ENCODE peak calls at places on chromosomes 16 and 17, in four cellular contexts. F is stomach, P is A549, C is sigmoid colon. X is an unnamed sample.

GRCh38 chr16:51538707-51539604 is 387.9 kb upstream of the SALL1 start:
- DNase-seq in P (peak; percentile 88), F (no peak), C (no peak), X (no peak)

GRCh38 chr17:42796066-42796758 is 2.3 kb downstream of the COA3 start:
- DNase-seq in P (no peak), F (no peak), C (no peak), X (no peak)

GRCh38 chr16:50196736-50197135 is 43.6 kb downstream of the TENT4B start:
- DNase-seq in F (no peak), C (no peak), P (no peak), X (no peak)

GRCh38 chr16:62036101-62036806 is at the start of gene CDH8:
- DNase-seq in C (no peak), F (no peak), P (no peak), X (no peak)

GRCh38 chr16:29696881-29697331 is 17.9 kb downstream of the QPRT start:
- DNase-seq in C (no peak), F (no peak), P (no peak), X (no peak)

GRCh38 chr17:62059394-62059793 is 5.7 kb downstream of the MED13 start:
- DNase-seq in F (no peak), P (no peak), C (no peak), X (no peak)

GRCh38 chr17:21462259-21462658 is 86.1 kb downstream of the KCNJ12 start:
- DNase-seq in C (no peak), P (no peak), F (no peak), X (no peak)

GRCh38 chr16:2026461-2027023 is at the start of gene NHERF2:
- DNase-seq in C (no peak), F (peak; percentile 60), P (no peak), X (peak; percentile 35)

GRCh38 chr16:69311533-69312388 is 611 bp downstream of the VPS4A start:
- DNase-seq in F (peak; percentile 40), C (peak; percentile 72), P (peak; percentile 56), X (peak; percentile 67)

GRCh38 chr16:24858219-24859041 is 12.7 kb downstream of the SLC5A11 start:
- DNase-seq in C (peak; percentile 53), P (peak; percentile 62), F (peak; percentile 39), X (peak; percentile 53)

GRCh38 chr17:47663997-47664941 is 14.6 kb downstream of the KPNB1 start:
- DNase-seq in P (peak; percentile 76), C (peak; percentile 68), F (peak; percentile 65), X (peak; percentile 70)

GRCh38 chr16:10601444-10602401 is 21.3 kb upstream of the EMP2 start:
- DNase-seq in C (no peak), F (no peak), P (no peak), X (no peak)

GRCh38 chr16:84471316-84471715 is 33.1 kb downstream of the MEAK7 start:
- DNase-seq in F (peak; percentile 22), C (no peak), P (no peak), X (no peak)

GRCh38 chr16:15857779-15858560 is 1.1 kb upstream of the MYH11 start:
- DNase-seq in F (peak; percentile 27), P (peak; percentile 38), C (peak; percentile 94), X (no peak)

GRCh38 chr16:55434000-55434399 is 45.0 kb upstream of the MMP2 start:
- DNase-seq in C (no peak), F (no peak), P (no peak), X (no peak)

GRCh38 chr16:67538666-67539101 is 10.1 kb downstream of the RIPOR1 start:
- DNase-seq in F (peak; percentile 37), C (peak; percentile 66), P (no peak), X (no peak)

GRCh38 chr16:50502616-50503000 is 45.6 kb upstream of the NKD1 start:
- DNase-seq in C (no peak), P (no peak), F (no peak), X (no peak)

DNA sequence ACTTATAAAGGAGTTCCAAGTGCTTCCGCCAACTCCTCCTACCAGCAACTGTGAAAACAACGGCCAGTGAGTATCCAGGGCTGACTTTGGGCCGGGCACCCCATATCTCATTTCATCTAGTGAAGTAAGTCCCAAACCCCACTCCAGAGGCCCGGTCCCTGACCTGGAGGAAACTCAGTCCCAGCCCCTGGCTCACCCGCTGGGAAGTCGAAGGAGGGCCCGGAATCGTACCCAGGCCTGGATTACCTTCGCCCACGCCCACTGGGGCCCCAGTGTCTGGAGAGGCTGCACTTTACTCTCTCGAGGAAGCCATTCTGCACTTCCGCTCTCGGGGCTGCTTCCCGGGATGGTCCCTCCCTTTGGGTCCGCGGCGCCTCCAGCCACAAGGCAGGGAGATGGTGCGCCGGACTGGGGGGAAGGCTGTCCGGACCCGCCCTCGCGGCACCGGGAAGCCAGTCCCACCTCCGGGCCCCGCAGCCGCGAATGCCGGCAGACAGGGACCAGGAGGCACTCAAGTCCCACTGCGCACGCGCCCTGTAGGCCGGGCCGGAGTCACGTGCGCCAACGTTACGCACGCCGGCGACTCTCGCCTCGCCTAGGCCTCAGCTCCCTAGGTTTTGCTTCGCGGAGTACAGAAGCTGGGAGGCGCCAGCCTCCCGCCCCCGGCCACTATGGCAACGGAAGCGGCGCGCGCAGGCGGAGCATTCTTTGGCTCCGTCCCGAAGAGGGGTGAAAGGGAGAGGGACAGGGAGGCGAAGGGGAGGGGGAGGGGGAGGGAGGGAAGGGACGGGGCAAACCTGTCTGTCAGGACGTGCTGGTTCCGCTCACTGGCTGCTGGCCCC is at the start of gene CMTR2:
- DNase-seq in P (peak; percentile 95), C (peak; percentile 98), F (peak; percentile 96), X (peak; percentile 98)
- TF ChIP-seq POLR2A in P (peak; percentile 93), C (peak; percentile 52), F (no peak), X (peak; percentile 94)

GRCh38 chr17:68591583-68591982 is 9.6 kb downstream of the FAM20A start:
- DNase-seq in C (no peak), F (no peak), P (no peak), X (no peak)
- TF ChIP-seq POLR2A in C (no peak), F (no peak), P (no peak), X (no peak)

GRCh38 chr16:18782697-18783429 is 7.3 kb downstream of the RPS15A start:
- DNase-seq in F (no peak), C (no peak), P (no peak), X (no peak)
- TF ChIP-seq POLR2A in F (no peak), C (no peak), P (no peak), X (no peak)

GRCh38 chr17:1455291-1455747 is 713 bp downstream of the CRK start:
- DNase-seq in F (peak; percentile 62), P (peak; percentile 89), C (peak; percentile 89), X (peak; percentile 77)

GRCh38 chr17:1452836-1453235 is 3.2 kb downstream of the CRK start:
- DNase-seq in C (no peak), P (no peak), F (no peak), X (no peak)

GRCh38 chr17:1460233-1460632 is 4.2 kb upstream of the CRK start:
- DNase-seq in P (peak; percentile 61), F (peak; percentile 94), C (peak; percentile 83), X (no peak)

GRCh38 chr17:1454541-1454940 is 1.5 kb downstream of the CRK start:
- DNase-seq in F (no peak), C (no peak), P (no peak), X (no peak)

DNA sequence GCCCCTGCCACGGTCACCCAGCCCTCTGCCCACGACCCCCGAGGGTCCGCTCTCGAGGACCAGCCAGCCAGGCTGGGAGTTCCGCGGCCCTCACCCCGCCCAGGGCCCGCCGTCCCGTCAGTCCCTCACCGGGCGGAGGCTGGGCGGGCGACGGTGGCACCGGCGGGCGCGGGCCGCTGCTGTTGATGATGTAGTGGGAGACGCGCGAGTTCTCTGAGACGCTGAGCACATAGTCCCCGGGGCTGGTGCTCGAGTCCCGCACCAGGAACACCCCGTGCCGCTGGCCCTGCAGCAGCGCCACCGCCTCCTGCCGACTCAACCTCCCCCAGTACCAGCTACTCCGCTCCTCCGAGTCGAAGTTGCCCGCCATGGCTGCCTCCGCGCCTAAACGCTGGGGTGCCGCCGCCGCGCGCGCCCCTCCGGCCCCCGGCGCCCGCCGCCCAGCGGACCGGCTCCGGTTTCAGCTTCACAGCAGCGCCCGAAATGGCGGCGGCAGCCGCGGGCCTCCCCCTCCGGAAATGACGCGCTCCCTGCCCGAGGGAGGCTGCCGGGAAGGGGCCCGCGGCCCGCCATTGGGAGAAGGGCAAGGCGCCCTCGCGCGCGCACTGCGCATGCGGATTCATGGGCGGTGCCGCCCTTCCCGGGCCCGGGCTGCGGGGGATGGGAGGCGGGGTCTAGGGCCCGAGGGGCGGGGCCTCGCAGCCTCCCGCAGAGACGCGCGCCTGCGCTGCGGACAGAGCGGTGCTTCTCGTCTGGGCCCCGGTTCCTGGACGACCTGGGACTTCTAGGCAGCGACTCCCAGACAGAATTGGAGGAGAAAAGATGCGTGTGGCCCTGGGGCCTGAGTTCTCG is at the start of gene CRK:
- DNase-seq in P (peak; percentile 97), C (peak; percentile 98), F (peak; percentile 98), X (peak; percentile 99)
- TF ChIP-seq POLR2A in P (peak; percentile 63), C (peak; percentile 81), F (no peak), X (peak; percentile 89)

GRCh38 chr16:351804-352520 is 561 bp downstream of the AXIN1 start:
- DNase-seq in C (no peak), F (no peak), P (no peak), X (peak; percentile 64)
- TF ChIP-seq POLR2A in C (no peak), F (no peak), P (no peak), X (no peak)

DNA sequence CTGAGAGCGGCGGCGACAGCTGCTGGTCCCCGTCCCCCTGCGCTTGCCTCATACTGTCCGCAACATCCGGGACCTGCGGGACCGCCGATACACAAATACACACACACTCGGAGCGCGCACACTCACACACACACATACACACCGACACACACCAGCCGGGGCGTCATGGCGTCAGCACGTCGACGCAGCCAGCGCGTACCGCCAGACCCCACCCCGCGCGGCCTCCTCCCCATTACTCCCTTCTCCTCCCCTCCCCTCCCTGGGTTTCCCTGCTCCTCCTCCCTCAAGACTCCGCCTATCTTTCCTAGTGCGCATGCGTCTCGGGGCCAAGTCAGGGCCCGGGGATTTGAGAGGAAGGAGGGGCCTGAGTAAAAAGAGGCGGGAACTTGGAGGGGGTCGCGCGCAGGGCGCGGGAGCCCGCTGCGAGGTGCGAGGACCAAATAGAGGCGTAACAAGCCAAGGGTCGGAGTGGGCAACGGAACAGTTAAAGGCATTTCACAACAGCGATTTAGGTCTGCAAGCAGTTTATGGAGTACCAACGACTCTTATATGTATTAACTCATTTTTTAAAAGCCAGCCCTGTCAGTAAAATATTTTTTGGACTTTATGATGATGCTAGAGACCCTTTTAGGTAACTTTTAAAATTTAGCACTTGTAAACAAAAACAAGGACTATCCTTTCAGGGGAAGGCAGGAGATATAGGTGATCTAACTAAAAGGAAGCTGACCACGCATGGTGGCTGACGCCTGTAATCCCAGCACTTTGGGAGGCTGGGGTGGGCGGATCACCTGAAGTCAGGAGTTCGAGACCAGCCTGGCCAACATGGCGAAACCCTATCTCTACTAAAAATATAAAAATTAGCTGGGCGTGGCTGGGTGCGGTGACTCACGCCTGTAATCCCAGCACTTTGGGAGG is at the start of gene SPOP:
- DNase-seq in F (peak; percentile 99), C (peak; percentile 100), P (peak; percentile 97), X (peak; percentile 100)
- TF ChIP-seq POLR2A in F (no peak), C (peak; percentile 16), P (peak; percentile 50), X (peak; percentile 46)

DNA sequence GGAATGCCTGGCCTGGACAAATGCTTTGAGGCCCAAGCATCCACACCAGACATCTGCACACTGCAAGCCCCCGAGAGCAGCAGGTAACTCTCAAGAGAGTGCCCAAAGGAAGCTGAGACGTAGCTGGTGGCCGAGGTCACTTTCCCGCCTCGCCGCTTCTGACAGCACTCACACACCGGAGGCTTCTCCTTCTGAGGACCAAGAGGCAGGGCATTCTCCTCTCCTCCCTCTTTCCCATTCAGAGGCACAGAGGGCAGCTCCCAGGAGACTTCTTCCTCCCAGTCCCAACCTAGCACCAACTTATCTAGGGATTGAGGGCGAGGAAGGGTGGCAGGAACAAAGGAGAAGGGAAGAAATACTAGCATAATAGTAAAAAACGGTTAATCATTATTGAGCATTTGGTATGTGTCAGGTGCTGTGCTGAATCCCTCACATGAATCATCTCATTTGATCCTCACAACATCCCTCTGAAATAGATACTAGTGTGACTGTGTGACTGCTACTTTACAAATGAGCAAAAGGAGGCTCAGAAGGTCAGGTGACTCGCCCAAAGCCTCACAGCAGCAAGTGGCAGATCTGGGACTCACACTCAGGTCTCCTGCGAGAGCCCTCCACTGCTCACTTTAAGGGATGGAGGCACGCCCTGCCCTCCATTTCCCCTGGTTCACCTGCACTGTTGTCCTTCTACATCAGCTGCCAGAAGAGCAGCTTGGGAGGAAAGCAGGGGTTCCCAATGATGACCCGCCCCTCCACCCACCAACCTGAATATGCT is 41.8 kb downstream of the MYO18A start:
- DNase-seq in F (no peak), C (no peak), P (no peak), X (no peak)
- TF ChIP-seq POLR2A in F (no peak), C (no peak), P (no peak), X (no peak)

X was measured in erythroblast.